ENCODE peak calls at places on chromosomes 4 and X, in five cellular contexts. Y is WTC11; R is naive thymus-derived CD8-positive, alpha-beta T cell; H is astrocyte of the spinal cord; T is M059J. M is an unnamed sample.
A peak's percentile ranks its signal among the peaks of the same experiment; 100 is the strongest.

GRCh38 chr4:24209891-24210290 is 320.0 kb upstream of the PPARGC1A start:
- DNase-seq in T (no peak), H (no peak), R (no peak), Y (no peak), M (no peak)

GRCh38 chr4:173990126-173990878 is 293.2 kb downstream of the FBXO8 start:
- DNase-seq in Y (no peak), T (peak; percentile 27), R (no peak), H (peak; percentile 44), M (no peak)

GRCh38 chr4:30538794-30539193 is 181.4 kb upstream of the PCDH7 start:
- DNase-seq in Y (no peak), T (peak; percentile 25), H (no peak), R (no peak), M (no peak)

GRCh38 chrX:39645059-39645895 is 452.5 kb downstream of the BCOR start:
- DNase-seq in H (peak; percentile 77), Y (no peak), T (peak; percentile 83), R (no peak), M (no peak)

GRCh38 chr4:163195247-163195765 is 28.6 kb upstream of the NAF1 start:
- DNase-seq in H (no peak), R (no peak), Y (no peak), T (no peak), M (no peak)

GRCh38 chr4:176409627-176410026 is 89.9 kb downstream of the SPCS3 start:
- DNase-seq in Y (no peak), T (peak; percentile 42), R (no peak), H (peak; percentile 36), M (no peak)

GRCh38 chrX:34332336-34332735 is 200.2 kb upstream of the FAM47A start:
- DNase-seq in R (no peak), H (no peak), T (no peak), Y (no peak), M (no peak)

GRCh38 chr4:117983541-117984451 is 50.5 kb upstream of the NDST3 start:
- DNase-seq in H (peak; percentile 78), R (no peak), Y (no peak), T (peak; percentile 39), M (peak; percentile 61)

GRCh38 chr4:174181827-174182226 is 101.6 kb downstream of the FBXO8 start:
- DNase-seq in T (no peak), R (no peak), H (no peak), Y (no peak), M (no peak)

GRCh38 chr4:140686799-140687198 is 69.4 kb downstream of the TBC1D9 start:
- DNase-seq in T (no peak), Y (no peak), H (no peak), R (no peak), M (no peak)

GRCh38 chr4:86220137-86220536 is 139.7 kb downstream of the MAPK10 start:
- DNase-seq in H (peak; percentile 24), R (no peak), T (peak; percentile 56), Y (no peak), M (no peak)

GRCh38 chrX:42992199-42992943 is 214.4 kb upstream of the PPP1R2C start:
- DNase-seq in R (no peak), Y (no peak), T (peak; percentile 79), H (peak; percentile 3), M (no peak)

GRCh38 chr4:107153956-107154355 is 117.8 kb upstream of the DKK2 start:
- DNase-seq in Y (no peak), H (peak; percentile 41), R (no peak), T (no peak), M (no peak)

GRCh38 chrX:18983711-18984380 is at the start of gene PHKA2:
- DNase-seq in R (peak; percentile 18), H (no peak), T (peak; percentile 64), Y (peak; percentile 58), M (no peak)

GRCh38 chr4:825063-825968 is 613 bp downstream of the CPLX1 start:
- DNase-seq in Y (peak; percentile 38), H (no peak), T (no peak), R (peak; percentile 51), M (no peak)

GRCh38 chr4:153112071-153112460 is 92.2 kb upstream of the TRIM2 start:
- DNase-seq in R (peak; percentile 65), T (no peak), Y (no peak), H (no peak), M (no peak)

GRCh38 chrX:49176421-49177326 is 5.0 kb downstream of the PLP2 start:
- DNase-seq in T (no peak), Y (no peak), R (no peak), H (no peak), M (no peak)

GRCh38 chrX:12956704-12957541 is 18.0 kb upstream of the TMSB4X start:
- DNase-seq in R (peak; percentile 88), T (peak; percentile 76), Y (no peak), H (peak; percentile 74), M (no peak)

GRCh38 chrX:48645669-48646068 is 37.9 kb upstream of the WAS start:
- DNase-seq in R (no peak), H (no peak), T (no peak), Y (no peak), M (no peak)

GRCh38 chr4:168589154-168589553 is 92.3 kb downstream of the PALLD start:
- DNase-seq in H (peak; percentile 91), R (no peak), T (peak; percentile 85), Y (no peak), M (peak; percentile 87)

GRCh38 chr4:163748474-163748873 is 254.0 kb downstream of the TMA16 start:
- DNase-seq in R (no peak), Y (no peak), H (peak; percentile 14), T (peak; percentile 55), M (no peak)

GRCh38 chr4:14301993-14302392 is 674.5 kb upstream of the BOD1L1 start:
- DNase-seq in H (no peak), R (no peak), T (no peak), Y (no peak), M (no peak)

GRCh38 chrX:5390376-5390775 is 838.3 kb downstream of the NLGN4X start:
- DNase-seq in H (no peak), Y (no peak), R (no peak), T (no peak), M (no peak)

GRCh38 chr4:172786039-172786792 is 382.4 kb upstream of the GALNT7 start:
- DNase-seq in H (peak; percentile 36), R (no peak), T (no peak), Y (no peak), M (no peak)

GRCh38 chr4:47451657-47452056 is 11.8 kb downstream of the COMMD8 start:
- DNase-seq in R (no peak), H (no peak), T (no peak), Y (no peak), M (no peak)

GRCh38 chrX:28901637-28902036 is 314.4 kb downstream of the IL1RAPL1 start:
- DNase-seq in R (no peak), T (peak; percentile 26), Y (no peak), H (peak; percentile 55), M (no peak)

GRCh38 chr4:132108784-132109183 is 1040.3 kb upstream of the PCDH10 start:
- DNase-seq in Y (no peak), H (peak; percentile 44), R (no peak), T (no peak), M (no peak)

GRCh38 chr4:39118034-39118658 is 56.1 kb downstream of the KLHL5 start:
- DNase-seq in H (no peak), Y (no peak), T (no peak), R (no peak), M (no peak)

GRCh38 chrX:25017667-25018247 is 2.0 kb upstream of the ARX start:
- DNase-seq in T (no peak), R (no peak), H (no peak), Y (no peak), M (no peak)

GRCh38 chr4:116942315-116942714 is 143.1 kb downstream of the TRAM1L1 start:
- DNase-seq in Y (no peak), H (no peak), T (no peak), R (no peak), M (no peak)

GRCh38 chr4:188016754-188017153 is 21.2 kb downstream of the ZFP42 start:
- DNase-seq in Y (peak; percentile 43), R (no peak), T (no peak), H (no peak), M (no peak)

GRCh38 chr4:183722738-183723560 is 63.9 kb downstream of the TRAPPC11 start:
- DNase-seq in Y (peak; percentile 70), R (peak; percentile 52), H (peak; percentile 23), T (peak; percentile 16), M (no peak)

GRCh38 chr4:102438873-102439614 is 62.1 kb upstream of the NFKB1 start:
- DNase-seq in R (no peak), H (peak; percentile 82), Y (no peak), T (peak; percentile 84), M (peak; percentile 61)

M was measured in kidney epithelial cell.